ENCODE peak calls at places on chromosome 16, in ten cellular contexts. S is ELF-1; F is iris pigment epithelial cell; V is HTR-8/SVneo; H is activated naive CD4-positive, alpha-beta T cell treated with anti-CD3 and anti-CD28 coated beads, Interleukin-2, amount 50 U/mL, for 16 hours; E is NCI-H460; O is stimulated activated CD4-positive, alpha-beta T cell treated with anti-CD3 and anti-CD28 coated beads, Interleukin-1b, Interleukin-23, amount 100 ng/mL, for 24 hours; B is neural crest cell; K is stimulated activated naive CD8-positive, alpha-beta T cell treated with anti-CD3 and anti-CD28 coated beads, Interleukin-15, Interleukin-2, amounts not matched to agents 100 U/mL and 50 U/mL, for 24 hours; C is fibroblast of the conjunctiva. T is an unnamed sample.

GRCh38 chr16:51374346-51374745 is 223.3 kb upstream of the SALL1 start:
- DNase-seq in S (no peak), F (peak), V (no peak), H (no peak), E (no peak), O (no peak), B (no peak), K (no peak), C (peak), T (peak)

GRCh38 chr16:69779724-69780123 is 17.6 kb downstream of the WWP2 start:
- DNase-seq in S (no peak), F (no peak), V (no peak), H (no peak), E (no peak), O (no peak), B (no peak), K (no peak), C (no peak), T (no peak)

GRCh38 chr16:89122322-89122831 is 28.7 kb downstream of the ACSF3 start:
- DNase-seq in S (no peak), F (no peak), V (no peak), H (peak), E (no peak), O (peak), B (no peak), K (no peak), C (no peak), T (no peak)

GRCh38 chr16:49621240-49622083 is 234.4 kb downstream of the ZNF423 start:
- DNase-seq in S (no peak), F (no peak), V (no peak), H (no peak), E (no peak), O (no peak), B (no peak), K (no peak), C (no peak), T (no peak)

GRCh38 chr16:4661661-4662060 is 31.7 kb upstream of the NUDT16L1 start:
- DNase-seq in S (no peak), F (no peak), V (no peak), H (no peak), E (no peak), O (no peak), B (no peak), K (no peak), C (no peak), T (no peak)

GRCh38 chr16:23974223-23974622 is 138.4 kb downstream of the PRKCB start:
- DNase-seq in S (peak), F (no peak), V (no peak), H (no peak), E (peak), O (no peak), B (peak), K (no peak), C (no peak), T (no peak)

GRCh38 chr16:30053376-30054015 is 12.1 kb upstream of the ALDOA start:
- DNase-seq in S (peak), F (peak), V (no peak), H (no peak), E (no peak), O (no peak), B (no peak), K (no peak), C (no peak), T (no peak)

GRCh38 chr16:75025766-75026165 is 26.9 kb downstream of the ZNRF1 start:
- DNase-seq in S (no peak), F (peak), V (no peak), H (no peak), E (no peak), O (no peak), B (no peak), K (no peak), C (no peak), T (no peak)

GRCh38 chr16:35559911-35560636 is 2100.7 kb downstream of the TP53TG3F start:
- DNase-seq in S (no peak), F (no peak), V (no peak), H (no peak), E (no peak), O (no peak), B (no peak), K (no peak), C (no peak), T (no peak)

GRCh38 chr16:88737298-88738166 is 31.2 kb downstream of the CTU2 start:
- DNase-seq in S (peak), F (peak), V (peak), H (peak), E (peak), O (peak), B (peak), K (peak), C (no peak), T (peak)

GRCh38 chr16:1610071-1610840 is 1.6 kb downstream of the IFT140 start:
- DNase-seq in S (peak), F (peak), V (peak), H (peak), E (peak), O (peak), B (peak), K (peak), C (peak), T (peak)

GRCh38 chr16:10210979-10211378 is 28.8 kb upstream of the GRIN2A start:
- DNase-seq in S (peak), F (no peak), V (no peak), H (no peak), E (no peak), O (no peak), B (no peak), K (no peak), C (no peak), T (no peak)

GRCh38 chr16:22318690-22319358 is 21.6 kb downstream of the POLR3E start:
- DNase-seq in S (peak), F (peak), V (peak), H (peak), E (peak), O (peak), B (peak), K (peak), C (no peak), T (no peak)

GRCh38 chr16:83779881-83780280 is 27.9 kb upstream of the HSBP1 start:
- DNase-seq in S (no peak), F (peak), V (no peak), H (no peak), E (no peak), O (no peak), B (no peak), K (no peak), C (peak), T (no peak)

GRCh38 chr16:3659200-3659599 is 4.7 kb downstream of the DNASE1 start:
- DNase-seq in S (no peak), F (peak), V (peak), H (no peak), E (no peak), O (no peak), B (no peak), K (no peak), C (no peak), T (no peak)

GRCh38 chr16:3509470-3509928 is 8.7 kb downstream of the CLUAP1 start:
- DNase-seq in S (peak), F (peak), V (no peak), H (peak), E (no peak), O (peak), B (no peak), K (peak), C (no peak), T (no peak)

GRCh38 chr16:58365623-58366022 is 26.6 kb upstream of the GINS3 start:
- DNase-seq in S (no peak), F (no peak), V (no peak), H (no peak), E (no peak), O (no peak), B (no peak), K (no peak), C (no peak), T (no peak)

GRCh38 chr16:88524274-88524972 is 45.8 kb upstream of the ZC3H18 start:
- DNase-seq in S (no peak), F (no peak), V (no peak), H (no peak), E (no peak), O (no peak), B (no peak), K (no peak), C (no peak), T (no peak)

GRCh38 chr16:68539704-68540370 is 746 bp downstream of the ZFP90 start:
- DNase-seq in S (peak), F (peak), V (peak), H (no peak), E (no peak), O (no peak), B (no peak), K (peak), C (no peak), T (no peak)

GRCh38 chr16:85398050-85398451 is 215.1 kb upstream of the GSE1 start:
- DNase-seq in S (no peak), F (no peak), V (no peak), H (no peak), E (no peak), O (no peak), B (no peak), K (no peak), C (no peak), T (no peak)

GRCh38 chr16:14117051-14117450 is 45.9 kb downstream of the MRTFB start:
- DNase-seq in S (no peak), F (no peak), V (no peak), H (no peak), E (no peak), O (no peak), B (no peak), K (no peak), C (no peak), T (no peak)

GRCh38 chr16:10231563-10231962 is 49.3 kb upstream of the GRIN2A start:
- DNase-seq in S (no peak), F (no peak), V (no peak), H (no peak), E (no peak), O (no peak), B (no peak), K (no peak), C (no peak), T (no peak)

GRCh38 chr16:31072540-31073072 is 1.4 kb downstream of the ZNF668 start:
- DNase-seq in S (peak), F (peak), V (no peak), H (no peak), E (peak), O (no peak), B (no peak), K (peak), C (no peak), T (no peak)

GRCh38 chr16:24273511-24273910 is 17.4 kb downstream of the CACNG3 start:
- DNase-seq in S (no peak), F (peak), V (no peak), H (no peak), E (peak), O (no peak), B (no peak), K (no peak), C (no peak), T (no peak)

GRCh38 chr16:67641779-67642708 is 2.9 kb upstream of the CARMIL2 start:
- DNase-seq in S (no peak), F (no peak), V (no peak), H (no peak), E (no peak), O (no peak), B (no peak), K (no peak), C (no peak), T (no peak)

GRCh38 chr16:3074860-3075545 is 9.6 kb downstream of the IL32 start:
- DNase-seq in S (no peak), F (no peak), V (no peak), H (peak), E (no peak), O (peak), B (no peak), K (peak), C (no peak), T (no peak)

GRCh38 chr16:3951861-3952332 is 71.4 kb upstream of the CREBBP start:
- DNase-seq in S (no peak), F (peak), V (no peak), H (no peak), E (no peak), O (no peak), B (no peak), K (no peak), C (peak), T (no peak)

GRCh38 chr16:84579936-84580335 is 37.9 kb downstream of the COTL1 start:
- DNase-seq in S (no peak), F (no peak), V (no peak), H (no peak), E (no peak), O (no peak), B (no peak), K (no peak), C (no peak), T (no peak)

GRCh38 chr16:57534881-57535658 is 1.3 kb downstream of the CCDC102A start:
- DNase-seq in S (no peak), F (no peak), V (no peak), H (no peak), E (no peak), O (no peak), B (no peak), K (peak), C (no peak), T (no peak)

GRCh38 chr16:56260378-56260987 is 69.2 kb downstream of the GNAO1 start:
- DNase-seq in S (no peak), F (no peak), V (no peak), H (no peak), E (no peak), O (no peak), B (no peak), K (no peak), C (no peak), T (no peak)

GRCh38 chr16:49929606-49930005 is 73.7 kb upstream of the ZNF423 start:
- DNase-seq in S (no peak), F (no peak), V (no peak), H (no peak), E (no peak), O (no peak), B (no peak), K (no peak), C (no peak), T (no peak)